ENCODE peak calls at places on chromosomes 2 and 18, in six cellular contexts. One of them, this sample, is unnamed.

GRCh38 chr2:121530563-121531334 is at the start of gene RNU4ATAC:
- DNase-seq in aorta: peak
- DNase-seq in lung microvascular endothelial cell: peak
- DNase-seq in A172: peak
- DNase-seq in effector memory CD8-positive, alpha-beta T cell: peak
- DNase-seq in globus pallidus: peak
- DNase-seq in this sample: peak

GRCh38 chr18:22337878-22338277 is 79.8 kb downstream of the CTAGE1 start:
- DNase-seq in aorta: no peak
- DNase-seq in lung microvascular endothelial cell: no peak
- DNase-seq in A172: no peak
- DNase-seq in effector memory CD8-positive, alpha-beta T cell: no peak
- DNase-seq in globus pallidus: no peak
- DNase-seq in this sample: no peak

GRCh38 chr2:241739651-241740050 is 5.2 kb downstream of the D2HGDH start:
- DNase-seq in aorta: no peak
- DNase-seq in lung microvascular endothelial cell: no peak
- DNase-seq in A172: peak
- DNase-seq in effector memory CD8-positive, alpha-beta T cell: no peak
- DNase-seq in globus pallidus: no peak
- DNase-seq in this sample: no peak

GRCh38 chr2:201542291-201542690 is 90.8 kb downstream of the STRADB start:
- DNase-seq in aorta: no peak
- DNase-seq in lung microvascular endothelial cell: no peak
- DNase-seq in A172: no peak
- DNase-seq in effector memory CD8-positive, alpha-beta T cell: no peak
- DNase-seq in globus pallidus: no peak
- DNase-seq in this sample: no peak

GRCh38 chr2:174176898-174177297 is 71.4 kb downstream of the OLA1 start:
- DNase-seq in aorta: no peak
- DNase-seq in lung microvascular endothelial cell: peak
- DNase-seq in A172: peak
- DNase-seq in effector memory CD8-positive, alpha-beta T cell: no peak
- DNase-seq in globus pallidus: no peak
- DNase-seq in this sample: no peak

GRCh38 chr18:6746386-6746960 is 17.0 kb downstream of the ARHGAP28 start:
- DNase-seq in aorta: no peak
- DNase-seq in lung microvascular endothelial cell: no peak
- DNase-seq in A172: no peak
- DNase-seq in effector memory CD8-positive, alpha-beta T cell: no peak
- DNase-seq in globus pallidus: no peak
- DNase-seq in this sample: no peak

GRCh38 chr2:25373269-25373981 is 31.7 kb upstream of the DNMT3A start:
- DNase-seq in aorta: no peak
- DNase-seq in lung microvascular endothelial cell: no peak
- DNase-seq in A172: no peak
- DNase-seq in effector memory CD8-positive, alpha-beta T cell: no peak
- DNase-seq in globus pallidus: no peak
- DNase-seq in this sample: peak

GRCh38 chr2:60556998-60557955 is 3.8 kb upstream of the BCL11A start:
- DNase-seq in aorta: no peak
- DNase-seq in lung microvascular endothelial cell: no peak
- DNase-seq in A172: no peak
- DNase-seq in effector memory CD8-positive, alpha-beta T cell: no peak
- DNase-seq in globus pallidus: no peak
- DNase-seq in this sample: no peak

GRCh38 chr2:186129767-186130581 is 356.1 kb upstream of the ZC3H15 start:
- DNase-seq in aorta: no peak
- DNase-seq in lung microvascular endothelial cell: no peak
- DNase-seq in A172: peak
- DNase-seq in effector memory CD8-positive, alpha-beta T cell: no peak
- DNase-seq in globus pallidus: no peak
- DNase-seq in this sample: no peak

GRCh38 chr2:236341066-236341465 is 76.9 kb upstream of the ASB18 start:
- DNase-seq in aorta: no peak
- DNase-seq in lung microvascular endothelial cell: no peak
- DNase-seq in A172: no peak
- DNase-seq in effector memory CD8-positive, alpha-beta T cell: no peak
- DNase-seq in globus pallidus: no peak
- DNase-seq in this sample: no peak

GRCh38 chr2:208097801-208098200 is 26.5 kb downstream of the CRYGD start:
- DNase-seq in aorta: no peak
- DNase-seq in lung microvascular endothelial cell: no peak
- DNase-seq in A172: no peak
- DNase-seq in effector memory CD8-positive, alpha-beta T cell: no peak
- DNase-seq in globus pallidus: no peak
- DNase-seq in this sample: no peak

This sample was measured in lower lobe of right lung.